ENCODE peak calls at places on chromosomes 7 and 10, in four cellular contexts. K is right atrium auricular region, L is pancreas, F is transverse colon. Y is an unnamed sample.

GRCh38 chr10:7449063-7449695 is 38.3 kb upstream of the SFMBT2 start:
- DNase-seq in K (no peak), L (no peak), F (no peak), Y (no peak)

GRCh38 chr10:110398419-110399162 is 93.9 kb upstream of the SMNDC1 start:
- DNase-seq in K (peak; percentile 74), L (no peak), F (peak; percentile 84), Y (peak; percentile 83)

GRCh38 chr7:1664711-1665591 is 5.1 kb upstream of the ELFN1 start:
- DNase-seq in K (no peak), L (peak; percentile 73), F (peak; percentile 39), Y (peak; percentile 45)

GRCh38 chr7:20229652-20230500 is 12.7 kb upstream of the MACC1 start:
- DNase-seq in K (no peak), L (no peak), F (no peak), Y (no peak)

GRCh38 chr10:3424102-3424803 is 251.7 kb upstream of the PITRM1 start:
- DNase-seq in K (peak; percentile 62), L (no peak), F (no peak), Y (peak; percentile 68)

GRCh38 chr10:59753267-59753666 is at the start of gene MRLN:
- DNase-seq in K (no peak), L (no peak), F (no peak), Y (no peak)

GRCh38 chr7:118870187-118870586 is 645.7 kb downstream of the ANKRD7 start:
- DNase-seq in K (no peak), L (no peak), F (no peak), Y (no peak)

GRCh38 chr10:68330852-68331454 is 911 bp upstream of the HNRNPH3 start:
- DNase-seq in K (peak; percentile 60), L (no peak), F (peak; percentile 27), Y (no peak)

GRCh38 chr7:74093671-74094223 is 10.1 kb downstream of the LIMK1 start:
- DNase-seq in K (no peak), L (no peak), F (no peak), Y (no peak)

GRCh38 chr7:50952544-50952943 is 169.8 kb upstream of the GRB10 start:
- DNase-seq in K (no peak), L (peak; percentile 61), F (no peak), Y (no peak)

DNA sequence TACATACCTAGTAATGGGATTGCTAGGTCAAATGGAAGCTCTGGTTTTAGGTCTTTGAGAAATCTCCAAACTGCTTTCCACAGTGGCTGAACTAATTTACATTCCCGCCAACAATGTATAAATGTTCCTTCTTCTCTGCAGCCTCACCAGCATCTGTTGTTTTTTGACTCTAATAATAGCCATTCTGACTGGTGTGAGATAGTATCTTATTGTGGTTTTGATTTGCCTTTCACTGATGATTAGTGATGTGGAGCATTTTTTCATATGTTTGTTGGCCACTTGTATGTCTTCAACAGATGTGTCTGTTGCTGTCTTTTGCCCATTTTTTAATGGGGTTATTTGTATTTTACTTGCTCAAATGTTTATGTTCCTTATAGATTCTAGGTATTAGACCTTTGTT is 675.5 kb downstream of the SUGCT start:
- DNase-seq in K (no peak), L (no peak), F (no peak), Y (no peak)
- H3K9me3 ChIP-seq in K (peaks cover 5% of the 10 kb centered on the region), L (no peaks in the 10 kb centered on the region), F (no peaks in the 10 kb centered on the region), Y (peaks cover 10% of the 10 kb centered on the region)

GRCh38 chr7:41698726-41699125 is 4.2 kb downstream of the INHBA start:
- DNase-seq in K (no peak), L (no peak), F (no peak), Y (no peak)

GRCh38 chr7:41700044-41700471 is 2.8 kb downstream of the INHBA start:
- DNase-seq in K (no peak), L (no peak), F (no peak), Y (no peak)

GRCh38 chr7:41698114-41698513 is 4.8 kb downstream of the INHBA start:
- DNase-seq in K (no peak), L (no peak), F (no peak), Y (no peak)

GRCh38 chr7:41701068-41701467 is 1.8 kb downstream of the INHBA start:
- DNase-seq in K (no peak), L (no peak), F (no peak), Y (no peak)

DNA sequence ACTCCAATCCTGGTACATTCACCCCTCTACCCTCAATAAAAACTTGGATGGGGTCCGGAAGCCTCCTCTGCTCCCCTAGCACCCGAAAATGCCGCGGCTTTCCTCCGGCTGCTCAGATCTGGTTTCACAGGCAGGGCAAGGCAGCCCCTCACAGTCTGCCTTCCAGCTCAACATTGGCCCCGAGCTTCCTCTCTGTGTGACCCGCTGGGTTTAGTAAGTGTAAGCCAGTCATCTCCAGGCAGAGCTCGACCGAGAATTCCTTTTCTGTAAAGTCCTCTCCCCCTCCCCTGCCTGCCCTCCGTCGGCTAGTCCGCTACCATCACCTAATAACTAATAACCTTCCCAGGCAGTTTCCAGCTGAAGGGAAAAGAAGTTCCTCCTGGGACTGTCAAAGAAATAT is 3.4 kb downstream of the INHBA start:
- DNase-seq in K (no peak), L (no peak), F (no peak), Y (no peak)
- H3K4me3 ChIP-seq in K (peak overlapping the region; percentile 47), L (no peak overlapping the region), F (no peak overlapping the region), Y (no peak overlapping the region)

DNA sequence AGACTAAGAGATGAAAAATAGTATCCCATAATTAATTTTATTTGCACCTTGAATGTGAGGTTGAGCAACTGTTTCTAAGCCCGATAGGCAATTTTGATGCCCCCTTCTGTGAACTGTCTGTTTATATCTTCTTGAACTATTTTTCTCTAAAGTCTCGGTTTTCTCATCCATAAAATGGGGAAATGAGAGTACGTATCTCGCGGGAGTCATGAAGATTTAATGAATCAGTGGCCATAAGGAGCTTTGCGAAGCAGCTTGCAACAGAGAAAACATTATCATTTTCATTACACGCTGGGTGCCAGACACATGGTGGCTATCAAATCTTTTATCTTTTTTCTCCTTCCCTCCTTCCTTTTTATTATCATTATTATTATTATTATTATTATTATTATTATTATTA is 108.1 kb upstream of the CARD11 start:
- DNase-seq in K (no peak), L (no peak), F (no peak), Y (no peak)
- H3K4me1 ChIP-seq in K (no peaks in the 10 kb centered on the region), L (no peaks in the 10 kb centered on the region), F (no peaks in the 10 kb centered on the region), Y (no peaks in the 10 kb centered on the region)

GRCh38 chr7:157611341-157611740 is 274.5 kb downstream of the DNAJB6 start:
- DNase-seq in K (no peak), L (peak; percentile 27), F (no peak), Y (no peak)

GRCh38 chr7:157610671-157611295 is 274.0 kb downstream of the DNAJB6 start:
- DNase-seq in K (no peak), L (peak; percentile 32), F (no peak), Y (no peak)

GRCh38 chr7:157609932-157610640 is 273.3 kb downstream of the DNAJB6 start:
- DNase-seq in K (no peak), L (peak; percentile 32), F (no peak), Y (no peak)

GRCh38 chr7:157607218-157607617 is 270.4 kb downstream of the DNAJB6 start:
- DNase-seq in K (no peak), L (no peak), F (no peak), Y (peak; percentile 22)

DNA sequence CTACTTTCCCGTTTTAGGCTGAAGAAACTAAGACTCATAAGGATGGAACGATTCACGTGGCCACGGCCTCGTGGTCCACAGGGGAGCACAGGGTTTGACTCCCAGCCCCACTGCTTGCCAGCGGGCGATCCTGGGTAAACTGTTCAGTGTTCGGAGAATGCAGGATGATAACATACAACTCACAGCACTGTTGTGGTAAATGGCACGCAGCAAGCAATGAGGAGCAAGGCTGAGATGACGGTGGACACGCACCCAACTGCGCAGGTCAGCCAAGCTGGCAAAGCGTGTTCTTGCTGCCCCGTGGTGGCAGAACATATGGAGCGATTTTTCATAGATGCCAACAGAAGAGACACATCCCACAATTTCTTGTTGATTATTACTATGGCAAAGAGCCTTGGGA is 272.7 kb downstream of the DNAJB6 start:
- DNase-seq in K (no peak), L (no peak), F (no peak), Y (no peak)
- H3K9me3 ChIP-seq in K (no peaks in the 10 kb centered on the region), L (no peaks in the 10 kb centered on the region), F (no peaks in the 10 kb centered on the region), Y (no peaks in the 10 kb centered on the region)

GRCh38 chr10:62047240-62047897 is 145.9 kb downstream of the ARID5B start:
- DNase-seq in K (no peak), L (no peak), F (no peak), Y (no peak)
- H3K4me3 ChIP-seq in K (no peak overlapping the region), L (no peak overlapping the region), F (no peak overlapping the region), Y (no peak overlapping the region)

GRCh38 chr7:26198133-26198780 is 2.3 kb downstream of the HNRNPA2B1 start:
- DNase-seq in K (no peak), L (no peak), F (no peak), Y (no peak)
- H3K4me1 ChIP-seq in K (no peaks in the 10 kb centered on the region), L (peaks cover 26% of the 10 kb centered on the region), F (peaks cover 56% of the 10 kb centered on the region), Y (peaks cover 35% of the 10 kb centered on the region)

GRCh38 chr10:82552273-82552672 is 677.3 kb downstream of the NRG3 start:
- DNase-seq in K (no peak), L (no peak), F (no peak), Y (no peak)
- H3K9me3 ChIP-seq in K (no peaks in the 10 kb centered on the region), L (no peaks in the 10 kb centered on the region), F (no peaks in the 10 kb centered on the region), Y (no peaks in the 10 kb centered on the region)

GRCh38 chr10:71244638-71245419 is 32.5 kb downstream of the UNC5B start:
- DNase-seq in K (no peak), L (peak; percentile 44), F (no peak), Y (peak; percentile 67)
- H3K4me3 ChIP-seq in K (peak overlapping the region; percentile 34), L (no peak overlapping the region), F (no peak overlapping the region), Y (no peak overlapping the region)

DNA sequence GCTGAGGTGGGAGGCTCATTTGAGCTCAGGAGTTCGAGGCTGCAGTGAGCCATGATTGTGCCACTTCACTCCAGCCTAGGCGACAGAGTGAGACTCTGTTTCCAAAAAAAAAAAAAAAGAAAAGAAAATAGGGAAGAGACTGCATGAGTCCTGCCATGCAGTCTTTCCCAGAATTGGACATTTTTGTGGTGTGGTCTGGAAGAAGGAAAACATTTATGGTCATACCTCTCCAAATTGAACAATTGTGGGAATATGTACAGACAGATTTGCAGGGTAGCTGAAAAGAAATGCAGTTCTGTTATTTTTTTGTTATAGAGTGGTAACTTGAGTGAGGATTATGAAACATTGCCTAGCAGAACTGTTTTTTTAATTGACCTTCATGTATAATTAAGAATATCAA is 198.1 kb downstream of the AUTS2 start:
- DNase-seq in K (no peak), L (no peak), F (no peak), Y (no peak)
- H3K4me1 ChIP-seq in K (no peaks in the 10 kb centered on the region), L (no peaks in the 10 kb centered on the region), F (no peaks in the 10 kb centered on the region), Y (no peaks in the 10 kb centered on the region)

DNA sequence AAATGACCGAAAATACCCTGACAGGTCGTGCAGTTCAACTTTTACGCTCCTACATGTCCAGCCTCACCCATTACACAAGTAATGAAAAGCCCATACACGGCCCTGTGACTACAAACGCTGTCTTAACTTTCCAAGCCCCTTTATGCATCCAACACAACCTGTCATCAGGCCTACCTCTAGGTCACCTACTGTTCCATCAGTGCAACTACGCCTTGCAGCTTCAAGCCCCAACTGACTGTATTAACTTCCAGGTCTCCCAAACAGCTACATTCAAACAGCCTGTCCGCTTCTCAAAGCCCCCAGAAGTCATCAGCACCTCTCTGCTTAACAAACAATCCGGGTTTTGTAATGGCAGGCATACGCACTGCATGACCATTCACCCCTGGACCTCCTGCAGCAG is 19.2 kb downstream of the ZNF107 start:
- DNase-seq in K (no peak), L (no peak), F (no peak), Y (no peak)
- H3K9me3 ChIP-seq in K (no peaks in the 10 kb centered on the region), L (no peaks in the 10 kb centered on the region), F (no peaks in the 10 kb centered on the region), Y (peaks cover 15% of the 10 kb centered on the region)

Y was measured in mucosa of descending colon.